ENCODE peak calls at places on chromosomes 6 and 20, in six cellular contexts. S is MM.1S, V is epithelial cell of esophagus, G is fibroblast of the aortic adventitia, I is AG10803, X is tibial nerve. U is an unnamed sample.

GRCh38 chr6:24643925-24644324 is 2.1 kb downstream of the KIAA0319 start:
- DNase-seq in S (no peak), I (no peak), V (no peak), G (no peak), X (no peak), U (no peak)

GRCh38 chr20:16968099-16968498 is 219.9 kb downstream of the OTOR start:
- DNase-seq in S (no peak), I (no peak), X (no peak), V (no peak), G (no peak), U (no peak)

GRCh38 chr20:1973921-1974440 is 19.9 kb downstream of the PDYN start:
- DNase-seq in V (no peak), X (no peak), S (no peak), G (no peak), I (no peak), U (no peak)

GRCh38 chr20:23136893-23137745 is 51.0 kb upstream of the CD93 start:
- DNase-seq in I (no peak), V (peak), G (no peak), S (no peak), X (no peak), U (no peak)

GRCh38 chr6:56534680-56535419 is 107.8 kb downstream of the DST start:
- DNase-seq in V (no peak), G (no peak), I (no peak), X (no peak), S (no peak), U (no peak)

GRCh38 chr20:32536861-32537656 is 48.1 kb downstream of the NOL4L start:
- DNase-seq in V (no peak), I (no peak), S (peak), G (no peak), X (no peak), U (no peak)

GRCh38 chr6:83193747-83194582 is 808 bp downstream of the RWDD2A start:
- DNase-seq in G (no peak), S (peak), V (peak), I (peak), X (peak), U (no peak)

GRCh38 chr6:119727504-119728219 is 378.1 kb upstream of the MAN1A1 start:
- DNase-seq in V (peak), X (no peak), I (no peak), G (no peak), S (no peak), U (no peak)

GRCh38 chr20:37673429-37673828 is 20.4 kb upstream of the CTNNBL1 start:
- DNase-seq in X (no peak), I (no peak), V (no peak), G (no peak), S (no peak), U (no peak)

GRCh38 chr6:40183902-40184301 is 249.6 kb upstream of the MOCS1 start:
- DNase-seq in V (no peak), S (no peak), I (no peak), G (no peak), X (no peak), U (no peak)

GRCh38 chr20:17772005-17772343 is 72.2 kb downstream of the BANF2 start:
- DNase-seq in S (no peak), X (no peak), I (no peak), V (no peak), G (no peak), U (no peak)

GRCh38 chr6:139364302-139364981 is 10.0 kb downstream of the CITED2 start:
- DNase-seq in X (no peak), I (peak), G (peak), S (peak), V (peak), U (peak)

GRCh38 chr6:90003069-90003800 is 109.0 kb downstream of the GJA10 start:
- DNase-seq in I (no peak), S (no peak), X (no peak), V (peak), G (no peak), U (no peak)

GRCh38 chr6:150478651-150479498 is 110.1 kb downstream of the IYD start:
- DNase-seq in I (no peak), X (no peak), G (no peak), V (no peak), S (no peak), U (no peak)

GRCh38 chr6:44128020-44128917 is 915 bp downstream of the TMEM63B start:
- DNase-seq in V (peak), G (no peak), I (no peak), S (peak), X (peak), U (no peak)

GRCh38 chr20:4815618-4816017 is 93.9 kb downstream of the PRND start:
- DNase-seq in G (no peak), V (no peak), I (no peak), S (no peak), X (no peak), U (no peak)

GRCh38 chr6:35363293-35363750 is 21.0 kb downstream of the PPARD start:
- DNase-seq in G (no peak), S (no peak), V (no peak), I (peak), X (no peak), U (no peak)

GRCh38 chr6:133502451-133503259 is 261.5 kb downstream of the EYA4 start:
- DNase-seq in S (no peak), V (peak), I (peak), X (peak), G (peak), U (peak)

GRCh38 chr6:136788069-136788902 is 4.0 kb downstream of the MAP3K5 start:
- DNase-seq in S (no peak), V (peak), X (no peak), G (peak), I (peak), U (peak)

GRCh38 chr20:61765081-61765870 is 300.4 kb downstream of the TAF4 start:
- DNase-seq in V (no peak), G (no peak), I (no peak), X (no peak), S (no peak), U (no peak)

GRCh38 chr6:13762648-13763441 is 51.2 kb upstream of the RANBP9 start:
- DNase-seq in G (peak), I (peak), V (peak), S (no peak), X (peak), U (peak)

GRCh38 chr6:109306733-109307132 is 75.5 kb downstream of the CD164 start:
- DNase-seq in V (peak), I (no peak), S (no peak), G (no peak), X (no peak), U (no peak)

DNA sequence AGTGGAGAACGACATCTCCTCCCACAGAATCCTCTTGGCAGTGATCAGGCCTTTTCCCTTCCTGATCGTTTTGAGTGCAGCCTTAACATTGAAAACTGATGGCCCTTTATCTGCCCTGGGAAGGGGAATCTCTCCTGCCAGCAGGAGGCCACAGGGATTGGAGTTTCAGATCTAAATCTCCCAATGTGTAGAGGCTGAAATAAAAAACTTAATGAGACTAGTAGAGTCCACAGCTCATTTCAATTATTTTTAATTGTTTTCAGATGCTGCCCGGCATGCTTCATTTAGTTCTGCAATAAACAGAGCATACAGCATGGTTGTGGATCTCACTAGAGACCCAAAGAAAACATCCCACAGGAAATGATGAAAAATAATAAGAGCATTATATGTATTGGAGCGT is 662.2 kb upstream of the HS3ST5 start:
- DNase-seq in V (no peak), S (no peak), G (no peak), X (no peak), I (no peak), U (no peak)
- TF ChIP-seq CTCF in V (no peak), S (no peak), G (no peak), X (no peak), I (no peak), U (no peak)

DNA sequence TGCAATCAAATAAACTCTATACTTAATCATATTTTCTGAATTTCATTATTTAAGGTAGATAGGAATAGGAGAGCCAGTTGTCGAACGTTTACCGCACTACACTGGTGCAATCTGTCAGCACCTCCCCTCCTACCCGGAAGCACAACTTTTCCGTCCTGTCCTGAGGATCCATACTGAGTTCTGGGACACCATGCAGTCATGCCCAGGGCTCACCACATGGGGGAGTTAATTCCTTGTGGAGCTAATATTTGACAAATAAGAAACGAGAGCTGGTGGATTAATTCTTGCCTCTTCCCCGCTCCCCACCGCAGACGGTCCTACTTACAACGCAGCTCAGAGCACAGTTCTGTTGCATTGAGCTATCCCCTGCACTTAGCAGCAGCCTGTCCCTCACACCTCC is 107.7 kb upstream of the RALGAPA2 start:
- DNase-seq in G (no peak), V (no peak), S (no peak), I (no peak), X (no peak), U (no peak)
- TF ChIP-seq CTCF in G (peak), V (peak), S (peak), I (peak), X (no peak), U (peak)

GRCh38 chr6:32166411-32167061 is 2.1 kb downstream of the EGFL8 start:
- DNase-seq in V (no peak), G (no peak), I (no peak), X (no peak), S (no peak), U (no peak)
- TF ChIP-seq CTCF in V (no peak), G (peak), I (no peak), X (no peak), S (no peak), U (no peak)

DNA sequence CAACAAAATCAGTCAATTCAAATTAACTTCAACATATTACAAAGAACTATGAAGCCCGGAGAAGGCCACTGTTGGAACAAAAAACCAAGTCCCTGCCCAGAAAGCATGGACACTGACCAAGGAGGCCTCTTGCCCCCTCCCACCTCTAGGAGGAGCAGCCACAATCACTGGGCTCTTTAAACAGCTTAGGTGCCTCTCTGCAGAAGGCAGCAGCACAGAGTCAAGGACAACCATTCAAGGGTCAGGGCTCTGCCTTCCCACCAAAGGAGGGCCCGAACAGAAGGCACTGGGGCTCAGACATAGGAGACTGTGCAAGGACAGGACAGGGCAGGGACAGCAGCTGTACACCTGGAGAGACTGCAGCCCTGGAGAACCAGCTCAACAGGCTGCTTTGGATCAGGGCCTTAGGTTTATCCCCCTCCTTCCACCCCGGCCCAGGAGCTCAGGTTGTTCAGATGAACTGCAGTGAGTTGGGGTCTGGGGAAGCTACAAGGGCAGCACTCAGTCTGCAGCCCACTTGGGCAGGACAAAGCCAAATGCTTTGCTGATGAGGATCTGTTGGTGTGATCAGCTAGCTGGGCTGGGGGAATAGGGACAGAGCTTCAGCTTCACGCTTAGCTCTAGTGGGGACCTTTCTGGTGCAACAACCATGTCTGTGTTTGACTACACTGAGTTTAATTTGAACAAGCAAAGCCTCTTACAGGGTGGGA is 17.8 kb downstream of the TOMM34 start:
- DNase-seq in S (no peak), X (no peak), G (no peak), I (no peak), V (no peak), U (no peak)
- TF ChIP-seq CTCF in S (no peak), X (no peak), G (no peak), I (no peak), V (peak), U (peak)

GRCh38 chr6:135497412-135498177 is at the start of gene AHI1:
- DNase-seq in S (peak), G (peak), V (peak), I (peak), X (peak), U (peak)
- TF ChIP-seq CTCF in S (no peak), G (no peak), V (no peak), I (no peak), X (peak), U (peak)

DNA sequence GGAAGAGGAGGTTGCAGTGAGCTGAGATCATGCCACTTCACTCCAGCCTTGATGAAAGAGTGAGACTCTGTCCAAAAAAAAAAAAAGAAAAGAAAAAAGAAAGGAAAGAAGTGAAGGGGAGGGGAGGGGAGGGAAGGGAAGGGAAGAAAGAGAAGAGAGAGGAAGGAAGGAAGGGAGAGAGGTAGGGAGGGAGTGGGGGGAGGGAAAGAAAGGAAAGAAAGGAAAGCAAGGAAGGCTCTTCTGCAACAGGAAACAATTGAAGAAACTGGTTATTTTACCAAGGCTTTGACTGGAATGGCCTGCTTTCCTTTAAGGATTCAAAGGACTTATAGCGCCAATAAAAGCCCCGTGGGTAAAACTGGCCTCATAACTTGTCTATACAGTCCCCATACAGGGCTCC is 64.6 kb downstream of the ABHD12 start:
- DNase-seq in S (no peak), X (no peak), V (no peak), G (no peak), I (no peak), U (no peak)
- TF ChIP-seq CTCF in S (no peak), X (no peak), V (no peak), G (no peak), I (no peak), U (no peak)

GRCh38 chr6:3751730-3752537 is 421 bp upstream of the PXDC1 start:
- DNase-seq in S (peak), I (peak), G (peak), X (peak), V (peak), U (peak)
- TF ChIP-seq CTCF in S (peak), I (peak), G (peak), X (peak), V (no peak), U (peak)

DNA sequence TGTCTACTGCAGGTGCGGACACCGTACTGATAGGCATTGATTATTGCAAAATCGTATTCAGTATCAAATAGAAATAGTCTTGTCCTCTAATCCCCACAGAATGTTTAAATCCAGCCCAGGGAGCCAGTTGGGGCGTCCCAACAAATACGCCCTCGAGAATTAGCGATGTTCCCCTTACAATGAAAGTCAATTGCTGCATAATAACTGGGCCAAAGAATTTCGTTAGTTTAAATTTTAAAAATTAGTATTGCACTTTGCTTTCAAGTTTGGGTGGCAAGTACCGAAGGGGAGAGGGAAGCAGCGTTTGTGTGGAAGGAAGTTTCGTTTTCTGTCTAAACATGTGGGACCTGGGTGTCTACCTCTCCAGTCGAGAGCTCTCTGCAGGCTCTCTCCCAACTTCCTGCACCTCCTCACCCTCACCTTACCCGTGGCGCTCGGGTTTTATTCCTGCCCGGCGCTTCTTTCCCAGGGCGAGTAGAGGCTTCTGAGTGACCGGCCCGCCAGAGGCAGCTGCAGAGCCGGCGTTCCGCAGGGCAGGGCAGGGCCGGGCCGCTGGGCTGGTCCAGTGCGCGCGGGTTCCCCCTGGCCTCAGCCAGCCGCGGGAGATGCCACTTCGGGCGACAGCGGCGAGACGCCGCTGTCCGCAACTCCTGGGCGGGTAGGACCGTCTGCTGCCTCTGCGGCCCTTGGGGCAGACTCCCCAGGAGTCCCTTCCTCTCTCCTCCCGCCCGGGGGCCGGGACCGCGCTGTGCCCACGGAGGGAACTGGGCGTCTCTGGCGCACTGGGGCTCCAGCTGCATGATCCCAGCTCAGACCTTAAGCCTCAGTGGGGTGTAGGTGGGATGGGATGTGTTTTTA is 862 bp upstream of the TFAP2C start:
- DNase-seq in G (no peak), S (peak), X (no peak), I (no peak), V (peak), U (no peak)
- TF ChIP-seq CTCF in G (no peak), S (no peak), X (no peak), I (no peak), V (no peak), U (no peak)